ENCODE peak calls at places on chromosome 15, in four cellular contexts. R is heart right ventricle, N is heart left ventricle, J is WERI-Rb-1. H is an unnamed sample.

GRCh38 chr15:31202953-31203352 is 101.4 kb upstream of the TRPM1 start:
- DNase-seq in R (no peak), N (no peak), J (no peak), H (no peak)

GRCh38 chr15:63544253-63545026 is 40.0 kb downstream of the USP3 start:
- DNase-seq in R (no peak), N (no peak), J (no peak), H (no peak)

GRCh38 chr15:64982472-64982871 is 7.2 kb downstream of the SPG21 start:
- DNase-seq in R (no peak), N (no peak), J (no peak), H (no peak)

GRCh38 chr15:31457631-31458526 is 131.2 kb downstream of the KLF13 start:
- DNase-seq in R (no peak), N (peak; percentile 25), J (no peak), H (peak; percentile 7)

GRCh38 chr15:58770519-58770856 is 614 bp upstream of the MINDY2 start:
- DNase-seq in R (no peak), N (peak; percentile 32), J (no peak), H (no peak)

GRCh38 chr15:59200560-59200959 is 6.1 kb upstream of the LDHAL6B start:
- DNase-seq in R (no peak), N (no peak), J (no peak), H (no peak)

GRCh38 chr15:78991879-78992278 is 47.0 kb upstream of the CTSH start:
- DNase-seq in R (no peak), N (no peak), J (no peak), H (no peak)

GRCh38 chr15:70024521-70024920 is 73.2 kb downstream of the TLE3 start:
- DNase-seq in R (no peak), N (no peak), J (no peak), H (no peak)

GRCh38 chr15:78103406-78104118 is 11.2 kb downstream of the SH2D7 start:
- DNase-seq in R (no peak), N (no peak), J (no peak), H (no peak)

GRCh38 chr15:69628256-69629093 is 175.9 kb downstream of the RPLP1 start:
- DNase-seq in R (no peak), N (no peak), J (no peak), H (no peak)

GRCh38 chr15:95132774-95133173 is 901.4 kb downstream of the MCTP2 start:
- DNase-seq in R (no peak), N (no peak), J (no peak), H (no peak)

GRCh38 chr15:69713726-69714559 is 261.3 kb downstream of the RPLP1 start:
- DNase-seq in R (no peak), N (no peak), J (no peak), H (no peak)

GRCh38 chr15:43134157-43134637 is 811 bp downstream of the TMEM62 start:
- DNase-seq in R (no peak), N (no peak), J (no peak), H (no peak)

GRCh38 chr15:22259881-22260421 is 179.6 kb downstream of the OR4M2 start:
- DNase-seq in R (no peak), N (no peak), J (no peak), H (no peak)

GRCh38 chr15:83515171-83515570 is 68.0 kb downstream of the SH3GL3 start:
- DNase-seq in R (no peak), N (no peak), J (no peak), H (no peak)

GRCh38 chr15:28125673-28126651 is 26.8 kb upstream of the OCA2 start:
- DNase-seq in R (peak; percentile 41), N (no peak), J (no peak), H (no peak)

GRCh38 chr15:87881001-87881400 is 375.5 kb downstream of the NTRK3 start:
- DNase-seq in R (no peak), N (no peak), J (no peak), H (no peak)

GRCh38 chr15:83659011-83659811 is 5.3 kb downstream of the ADAMTSL3 start:
- DNase-seq in R (peak; percentile 69), N (peak; percentile 63), J (no peak), H (peak; percentile 61)

GRCh38 chr15:46260937-46261336 is 626.1 kb downstream of the SQOR start:
- DNase-seq in R (no peak), N (no peak), J (peak; percentile 69), H (no peak)

GRCh38 chr15:63506537-63507035 is 2.2 kb downstream of the USP3 start:
- DNase-seq in R (no peak), N (no peak), J (no peak), H (no peak)

GRCh38 chr15:83046558-83047127 is 20.4 kb downstream of the BTBD1 start:
- DNase-seq in R (no peak), N (no peak), J (no peak), H (no peak)

GRCh38 chr15:67042490-67043181 is 22.8 kb upstream of the SMAD3 start:
- DNase-seq in R (no peak), N (no peak), J (no peak), H (no peak)

GRCh38 chr15:67905628-67906027 is 65.8 kb upstream of the RNU6-1 start:
- DNase-seq in R (no peak), N (no peak), J (no peak), H (no peak)

GRCh38 chr15:40115670-40116093 is 7.0 kb upstream of the BMF start:
- DNase-seq in R (no peak), N (peak; percentile 42), J (no peak), H (no peak)

GRCh38 chr15:73114064-73114463 is 61.8 kb downstream of the NEO1 start:
- DNase-seq in R (no peak), N (no peak), J (no peak), H (no peak)

GRCh38 chr15:69760263-69760855 is 307.7 kb downstream of the RPLP1 start:
- DNase-seq in R (no peak), N (no peak), J (no peak), H (no peak)

GRCh38 chr15:68795298-68795848 is 25.3 kb downstream of the ANP32A start:
- DNase-seq in R (peak; percentile 93), N (peak; percentile 92), J (peak; percentile 95), H (peak; percentile 85)

GRCh38 chr15:39835550-39835949 is 52.9 kb upstream of the FSIP1 start:
- DNase-seq in R (no peak), N (no peak), J (no peak), H (no peak)

GRCh38 chr15:71066983-71067382 is 48.3 kb upstream of the THSD4 start:
- DNase-seq in R (peak; percentile 16), N (no peak), J (no peak), H (peak; percentile 34)

GRCh38 chr15:70111203-70112017 is 13.7 kb upstream of the TLE3 start:
- DNase-seq in R (peak; percentile 90), N (peak; percentile 84), J (peak; percentile 89), H (peak; percentile 77)

GRCh38 chr15:53811530-53811929 is 52.1 kb upstream of the WDR72 start:
- DNase-seq in R (no peak), N (no peak), J (no peak), H (no peak)

GRCh38 chr15:75367913-75368688 is at the start of gene MAN2C1:
- DNase-seq in R (peak; percentile 94), N (peak; percentile 95), J (peak; percentile 99), H (peak; percentile 92)

GRCh38 chr15:75368689-75369239 is 357 bp upstream of the MAN2C1 start:
- DNase-seq in R (no peak), N (no peak), J (no peak), H (no peak)

GRCh38 chr15:75364881-75365280 is 3.5 kb downstream of the MAN2C1 start:
- DNase-seq in R (no peak), N (no peak), J (no peak), H (no peak)

GRCh38 chr15:75366163-75366562 is 2.2 kb downstream of the MAN2C1 start:
- DNase-seq in R (no peak), N (no peak), J (no peak), H (no peak)

GRCh38 chr15:75367406-75367912 is 948 bp downstream of the MAN2C1 start:
- DNase-seq in R (no peak), N (no peak), J (no peak), H (no peak)
- TF ChIP-seq CTCF in R (no peak), N (no peak), J (no peak), H (no peak)

DNA sequence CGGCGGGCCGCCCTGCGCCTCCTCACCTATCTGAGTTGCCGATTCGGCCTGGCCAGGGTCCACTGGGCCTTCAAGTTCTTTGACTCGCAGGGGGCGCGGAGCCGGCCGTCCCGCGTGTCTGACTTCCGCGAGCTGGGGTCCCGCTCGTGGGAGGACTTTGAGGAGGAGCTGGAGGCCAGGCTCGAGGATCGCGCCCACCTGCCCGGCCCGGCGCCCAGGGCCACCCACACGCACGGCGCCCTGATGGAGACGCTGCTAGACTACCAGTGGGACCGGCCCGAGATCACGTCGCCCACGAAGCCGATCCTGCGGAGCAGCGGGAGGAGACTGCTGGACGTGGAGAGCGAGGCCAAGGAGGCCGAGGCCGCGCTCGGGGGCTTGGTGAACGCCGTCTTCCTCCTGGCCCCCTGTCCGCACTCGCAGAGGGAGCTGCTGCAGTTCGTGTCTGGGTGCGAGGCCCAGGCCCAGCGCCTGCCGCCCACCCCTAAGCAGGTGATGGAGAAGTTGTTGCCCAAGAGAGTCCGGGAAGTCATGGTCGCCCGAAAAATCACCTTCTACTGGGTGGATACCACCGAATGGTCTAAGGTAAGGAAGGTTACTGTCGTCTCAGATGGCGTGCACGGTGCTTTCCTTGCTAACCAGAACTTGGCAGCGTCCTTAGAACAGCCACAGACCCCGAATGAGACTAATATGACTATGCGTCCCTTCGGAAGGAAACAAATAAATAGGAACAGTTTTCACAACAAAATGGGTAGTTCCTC is 567 bp downstream of the TICRR start:
- DNase-seq in R (no peak), N (no peak), J (peak; percentile 23), H (no peak)
- H3K27ac ChIP-seq in R (no peak overlapping the region), N (no peak overlapping the region), J (peak overlapping the region; percentile 76), H (no peak overlapping the region)

DNA sequence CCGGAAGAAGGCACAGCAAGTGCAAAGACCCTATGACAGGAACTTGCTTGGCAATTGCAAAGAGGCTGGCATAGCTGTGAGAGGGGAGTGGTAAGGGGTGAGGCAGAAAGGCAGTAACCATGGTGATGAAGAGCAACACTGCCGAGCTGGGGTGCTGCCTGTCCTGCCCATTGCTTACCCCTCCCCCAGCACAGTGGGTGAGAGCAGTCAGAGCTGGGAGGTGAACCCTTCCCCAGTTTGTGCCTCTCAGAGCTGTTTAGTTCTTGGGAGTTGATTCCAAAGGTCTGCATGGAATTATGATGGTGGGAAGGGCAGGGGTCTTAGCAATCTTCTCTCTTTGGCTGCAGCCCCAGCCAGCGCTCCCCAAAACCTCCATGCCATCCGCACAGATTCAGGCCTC is 8.9 kb downstream of the TYRO3 start:
- DNase-seq in R (no peak), N (no peak), J (no peak), H (no peak)
- H3K4me3 ChIP-seq in R (no peak overlapping the region), N (no peak overlapping the region), J (no peak overlapping the region), H (no peak overlapping the region)

GRCh38 chr15:96311639-96312038 is 18.9 kb upstream of the NR2F2 start:
- DNase-seq in R (no peak), N (no peak), J (no peak), H (no peak)

GRCh38 chr15:96306321-96306720 is 24.2 kb upstream of the NR2F2 start:
- DNase-seq in R (no peak), N (no peak), J (no peak), H (no peak)

GRCh38 chr15:96312641-96313335 is 17.7 kb upstream of the NR2F2 start:
- DNase-seq in R (no peak), N (no peak), J (no peak), H (no peak)

GRCh38 chr15:96307856-96308394 is 22.6 kb upstream of the NR2F2 start:
- DNase-seq in R (no peak), N (no peak), J (no peak), H (no peak)

DNA sequence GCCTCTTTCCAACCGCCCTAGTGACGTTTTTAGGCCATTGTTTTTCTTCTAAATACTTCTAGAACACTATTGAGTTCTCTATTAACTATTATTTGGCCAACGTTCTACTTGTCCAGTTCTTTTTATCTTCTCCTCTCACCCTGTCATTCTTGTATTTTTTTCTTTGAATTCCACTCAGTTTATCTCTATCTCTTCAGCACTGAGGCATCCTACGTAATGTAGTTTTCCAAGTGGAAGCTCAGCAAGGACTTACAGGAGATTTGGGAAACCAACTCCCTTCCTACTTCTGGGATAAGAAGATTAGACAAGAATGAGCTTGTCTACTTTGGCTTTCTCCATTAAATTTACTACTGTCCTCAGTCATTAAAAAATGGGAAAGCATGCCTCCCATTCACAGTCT is 21.4 kb upstream of the NR2F2 start:
- DNase-seq in R (no peak), N (no peak), J (no peak), H (no peak)
- TF ChIP-seq CTCF in R (no peak), N (no peak), J (no peak), H (no peak)